ENCODE peak calls at places on chromosomes 3 and 15, in ten cellular contexts. C is endodermal cell, M is lower lobe of right lung, V is fibroblast of pulmonary artery, I is NB4, D is heart left ventricle, R is Peyer's patch, N is GM06990, H is AG04449, F is kidney epithelial cell. K is an unnamed sample.

GRCh38 chr15:61749169-61749568 is 311.1 kb downstream of the VPS13C start:
- DNase-seq in C (no peak), M (no peak), V (no peak), I (no peak), D (no peak), R (no peak), N (no peak), H (no peak), F (no peak), K (no peak)

GRCh38 chr3:60764870-60765269 is 486.4 kb downstream of the FHIT start:
- DNase-seq in C (no peak), M (no peak), V (no peak), I (no peak), D (no peak), R (no peak), N (no peak), H (no peak), F (no peak), K (no peak)

GRCh38 chr3:128539376-128539775 is 46.4 kb upstream of the GATA2 start:
- DNase-seq in C (no peak), M (no peak), V (no peak), I (no peak), D (no peak), R (no peak), N (no peak), H (no peak), F (no peak), K (no peak)

GRCh38 chr3:49276475-49277356 is at the start of gene C3orf62:
- DNase-seq in C (peak), M (peak), V (peak), I (peak), D (peak), R (peak), N (peak), H (no peak), F (peak), K (no peak)

GRCh38 chr15:59501531-59502113 is 63.6 kb downstream of the FAM81A start:
- DNase-seq in C (peak), M (no peak), V (peak), I (peak), D (no peak), R (peak), N (no peak), H (no peak), F (no peak), K (peak)

GRCh38 chr3:494190-494589 is 297.6 kb downstream of the CHL1 start:
- DNase-seq in C (no peak), M (no peak), V (no peak), I (no peak), D (no peak), R (no peak), N (no peak), H (no peak), F (no peak), K (no peak)

GRCh38 chr15:71629147-71629760 is 181.1 kb upstream of the NR2E3 start:
- DNase-seq in C (peak), M (no peak), V (no peak), I (no peak), D (no peak), R (no peak), N (no peak), H (no peak), F (no peak), K (no peak)

GRCh38 chr15:75704263-75704615 is 8.4 kb downstream of the CSPG4 start:
- DNase-seq in C (no peak), M (no peak), V (no peak), I (no peak), D (no peak), R (no peak), N (no peak), H (no peak), F (no peak), K (no peak)

GRCh38 chr3:129065727-129066087 is 5.1 kb downstream of the GP9 start:
- DNase-seq in C (no peak), M (peak), V (no peak), I (no peak), D (no peak), R (no peak), N (no peak), H (no peak), F (no peak), K (no peak)

GRCh38 chr15:43274136-43274535 is 7.4 kb upstream of the TGM5 start:
- DNase-seq in C (no peak), M (no peak), V (no peak), I (no peak), D (peak), R (no peak), N (no peak), H (no peak), F (no peak), K (no peak)

GRCh38 chr3:133799794-133800585 is 5.6 kb upstream of the SRPRB start:
- DNase-seq in C (no peak), M (no peak), V (peak), I (peak), D (peak), R (no peak), N (no peak), H (no peak), F (no peak), K (no peak)

GRCh38 chr3:126256256-126256655 is 75.9 kb upstream of the ALDH1L1 start:
- DNase-seq in C (no peak), M (no peak), V (no peak), I (no peak), D (no peak), R (no peak), N (no peak), H (no peak), F (no peak), K (no peak)

GRCh38 chr15:47473857-47474256 is 243.4 kb upstream of the SEMA6D start:
- DNase-seq in C (no peak), M (no peak), V (peak), I (no peak), D (peak), R (no peak), N (no peak), H (no peak), F (no peak), K (no peak)

GRCh38 chr3:111668912-111669488 is 73.9 kb upstream of the ZBED2 start:
- DNase-seq in C (no peak), M (no peak), V (peak), I (peak), D (no peak), R (no peak), N (no peak), H (no peak), F (no peak), K (peak)

GRCh38 chr3:187551419-187551818 is 118.8 kb downstream of the SST start:
- DNase-seq in C (no peak), M (no peak), V (no peak), I (no peak), D (no peak), R (no peak), N (no peak), H (peak), F (no peak), K (no peak)

GRCh38 chr3:45178131-45179023 is 32.2 kb upstream of the CDCP1 start:
- DNase-seq in C (no peak), M (no peak), V (no peak), I (no peak), D (no peak), R (no peak), N (no peak), H (no peak), F (peak), K (no peak)

GRCh38 chr3:9862391-9863235 is 17.4 kb downstream of the CIDEC start:
- DNase-seq in C (peak), M (peak), V (peak), I (peak), D (peak), R (peak), N (no peak), H (no peak), F (no peak), K (no peak)

GRCh38 chr3:184549793-184550585 is 11.6 kb upstream of the EPHB3 start:
- DNase-seq in C (no peak), M (no peak), V (no peak), I (no peak), D (no peak), R (no peak), N (no peak), H (no peak), F (peak), K (no peak)

GRCh38 chr3:45269952-45270351 is 43.9 kb upstream of the TMEM158 start:
- DNase-seq in C (no peak), M (no peak), V (no peak), I (no peak), D (no peak), R (no peak), N (no peak), H (no peak), F (no peak), K (no peak)

GRCh38 chr3:52820741-52821140 is 9.7 kb downstream of the ITIH4 start:
- DNase-seq in C (peak), M (no peak), V (peak), I (peak), D (no peak), R (no peak), N (no peak), H (no peak), F (no peak), K (no peak)

GRCh38 chr15:71079208-71080044 is 35.8 kb upstream of the THSD4 start:
- DNase-seq in C (no peak), M (no peak), V (peak), I (no peak), D (peak), R (no peak), N (no peak), H (no peak), F (peak), K (no peak)

GRCh38 chr3:172357850-172358754 is 90.2 kb downstream of the GHSR start:
- DNase-seq in C (no peak), M (no peak), V (no peak), I (peak), D (no peak), R (no peak), N (no peak), H (no peak), F (no peak), K (peak)

GRCh38 chr3:42014443-42014945 is 52.6 kb upstream of the ULK4 start:
- DNase-seq in C (peak), M (no peak), V (peak), I (peak), D (no peak), R (peak), N (peak), H (no peak), F (no peak), K (no peak)

GRCh38 chr15:72760590-72761260 is 22.8 kb downstream of the ADPGK start:
- DNase-seq in C (no peak), M (no peak), V (no peak), I (no peak), D (no peak), R (no peak), N (no peak), H (no peak), F (no peak), K (no peak)

GRCh38 chr15:63292771-63293170 is 15.4 kb downstream of the APH1B start:
- DNase-seq in C (no peak), M (no peak), V (peak), I (no peak), D (no peak), R (no peak), N (peak), H (peak), F (no peak), K (no peak)

GRCh38 chr3:176595307-176595706 is 602.0 kb downstream of the TBL1XR1 start:
- DNase-seq in C (no peak), M (no peak), V (no peak), I (no peak), D (no peak), R (no peak), N (no peak), H (peak), F (no peak), K (no peak)

GRCh38 chr15:47792231-47792630 is 74.9 kb downstream of the SEMA6D start:
- DNase-seq in C (no peak), M (no peak), V (no peak), I (no peak), D (no peak), R (no peak), N (no peak), H (no peak), F (no peak), K (no peak)

GRCh38 chr3:190064112-190064511 is 56.6 kb downstream of the P3H2 start:
- DNase-seq in C (no peak), M (no peak), V (peak), I (no peak), D (no peak), R (no peak), N (no peak), H (peak), F (peak), K (no peak)

GRCh38 chr15:47514251-47514652 is 203.1 kb upstream of the SEMA6D start:
- DNase-seq in C (no peak), M (no peak), V (peak), I (no peak), D (no peak), R (no peak), N (no peak), H (peak), F (no peak), K (no peak)

GRCh38 chr3:79490165-79491028 is 277.4 kb downstream of the ROBO1 start:
- DNase-seq in C (peak), M (peak), V (peak), I (no peak), D (peak), R (peak), N (no peak), H (no peak), F (no peak), K (peak)

GRCh38 chr3:66378256-66378655 is 122.6 kb downstream of the LRIG1 start:
- DNase-seq in C (peak), M (no peak), V (peak), I (peak), D (no peak), R (no peak), N (no peak), H (no peak), F (no peak), K (no peak)

GRCh38 chr3:127646501-127647046 is 17.6 kb downstream of the PODXL2 start:
- DNase-seq in C (no peak), M (no peak), V (no peak), I (no peak), D (no peak), R (no peak), N (no peak), H (no peak), F (no peak), K (no peak)

GRCh38 chr3:17935217-17935616 is 192.8 kb upstream of the TBC1D5 start:
- DNase-seq in C (no peak), M (no peak), V (peak), I (no peak), D (no peak), R (no peak), N (no peak), H (no peak), F (no peak), K (peak)
- H3K4me3 ChIP-seq in C (no peak), M (no peak), V (no peak), I (no peak), D (no peak), R (no peak), N (no peak), H (no peak), F (no peak), K (no peak)

GRCh38 chr15:48877630-48878595 is at the start of gene EID1:
- DNase-seq in C (peak), M (peak), V (peak), I (peak), D (peak), R (peak), N (peak), H (peak), F (peak), K (peak)
- TF ChIP-seq CTCF in C (no peak), M (no peak), V (no peak), I (no peak), D (no peak), R (no peak), N (peak), H (peak), F (no peak), K (no peak)

GRCh38 chr3:194484614-194485013 is 2.2 kb downstream of the ATP13A3 start:
- DNase-seq in C (no peak), M (no peak), V (no peak), I (no peak), D (no peak), R (no peak), N (no peak), H (no peak), F (no peak), K (no peak)

GRCh38 chr3:194483850-194484249 is 3.0 kb downstream of the ATP13A3 start:
- DNase-seq in C (no peak), M (no peak), V (no peak), I (no peak), D (no peak), R (no peak), N (no peak), H (no peak), F (no peak), K (no peak)

GRCh38 chr3:194482196-194482593 is 4.6 kb downstream of the ATP13A3 start:
- DNase-seq in C (no peak), M (no peak), V (no peak), I (no peak), D (no peak), R (no peak), N (no peak), H (no peak), F (no peak), K (no peak)

GRCh38 chr3:194481103-194481502 is 5.7 kb downstream of the ATP13A3 start:
- DNase-seq in C (no peak), M (no peak), V (peak), I (peak), D (no peak), R (no peak), N (no peak), H (no peak), F (no peak), K (no peak)

GRCh38 chr3:194481525-194482195 is 5.1 kb downstream of the ATP13A3 start:
- DNase-seq in C (no peak), M (no peak), V (no peak), I (no peak), D (no peak), R (no peak), N (no peak), H (no peak), F (no peak), K (no peak)
- H3K4me3 ChIP-seq in C (peak), M (no peak), V (peak), I (no peak), D (no peak), R (no peak), N (no peak), H (no peak), F (no peak), K (no peak)

GRCh38 chr3:102224171-102224570 is 210.6 kb upstream of the ZPLD1 start:
- DNase-seq in C (no peak), M (no peak), V (peak), I (peak), D (no peak), R (peak), N (peak), H (no peak), F (no peak), K (no peak)
- TF ChIP-seq CTCF in C (no peak), M (peak), V (peak), I (no peak), D (no peak), R (peak), N (peak), H (peak), F (peak), K (peak)

GRCh38 chr3:99641984-99642383 is 3.6 kb downstream of the COL8A1 start:
- DNase-seq in C (no peak), M (no peak), V (no peak), I (no peak), D (no peak), R (no peak), N (no peak), H (no peak), F (no peak), K (no peak)
- H3K4me3 ChIP-seq in C (peak), M (no peak), V (no peak), I (no peak), D (peak), R (no peak), N (no peak), H (no peak), F (no peak), K (no peak)

GRCh38 chr15:66252411-66253295 is 897 bp downstream of the MEGF11 start:
- DNase-seq in C (peak), M (peak), V (peak), I (peak), D (peak), R (peak), N (peak), H (no peak), F (no peak), K (no peak)
- TF ChIP-seq CTCF in C (peak), M (peak), V (peak), I (peak), D (peak), R (peak), N (peak), H (peak), F (peak), K (peak)